ENCODE peak calls at places on chromosomes 3 and 15, in five cellular contexts. E is fibroblast of the aortic adventitia, S is AG04449, P is heart right ventricle, L is right atrium auricular region. H is an unnamed sample.

GRCh38 chr3:71726106-71726505 is 904 bp upstream of the EIF4E3 start:
- DNase-seq in E (no peak), S (no peak), P (no peak), L (no peak), H (no peak)

GRCh38 chr3:195597848-195598247 is 14.1 kb upstream of the APOD start:
- DNase-seq in E (peak), S (no peak), P (peak), L (no peak), H (no peak)

GRCh38 chr15:41914406-41914805 is 20.6 kb upstream of the SPTBN5 start:
- DNase-seq in E (no peak), S (no peak), P (peak), L (no peak), H (no peak)

GRCh38 chr3:125440559-125440955 is 65.4 kb upstream of the ZNF148 start:
- DNase-seq in E (no peak), S (no peak), P (no peak), L (no peak), H (no peak)

GRCh38 chr15:68387288-68388143 is 44.4 kb downstream of the ITGA11 start:
- DNase-seq in E (no peak), S (no peak), P (peak), L (peak), H (no peak)

GRCh38 chr3:9563851-9564250 is 10.2 kb upstream of the LHFPL4 start:
- DNase-seq in E (no peak), S (no peak), P (no peak), L (no peak), H (no peak)

GRCh38 chr15:79378394-79379158 is 53.6 kb upstream of the MINAR1 start:
- DNase-seq in E (no peak), S (no peak), P (no peak), L (no peak), H (no peak)

GRCh38 chr3:23183731-23184130 is 19.4 kb upstream of the UBE2E2 start:
- DNase-seq in E (peak), S (peak), P (peak), L (no peak), H (peak)

GRCh38 chr15:88490036-88490435 is 22.5 kb downstream of the MRPS11 start:
- DNase-seq in E (no peak), S (no peak), P (no peak), L (no peak), H (no peak)

GRCh38 chr3:15042936-15043335 is 22.2 kb downstream of the MRPS25 start:
- DNase-seq in E (peak), S (no peak), P (no peak), L (no peak), H (no peak)

GRCh38 chr15:52649686-52650085 is 29.5 kb downstream of the ATOSA start:
- DNase-seq in E (peak), S (no peak), P (no peak), L (no peak), H (no peak)

GRCh38 chr15:67808821-67809220 is 16.5 kb upstream of the SKOR1 start:
- DNase-seq in E (no peak), S (no peak), P (no peak), L (no peak), H (no peak)

GRCh38 chr3:194137314-194138097 is 1.6 kb downstream of the HES1 start:
- DNase-seq in E (no peak), S (no peak), P (peak), L (peak), H (peak)

GRCh38 chr3:8837172-8837571 is 67.8 kb upstream of the OXTR start:
- DNase-seq in E (peak), S (no peak), P (no peak), L (no peak), H (no peak)

GRCh38 chr3:55485208-55485791 is 1.8 kb downstream of the WNT5A start:
- DNase-seq in E (peak), S (no peak), P (peak), L (peak), H (peak)

GRCh38 chr15:60972866-60973265 is 256.2 kb downstream of the RORA start:
- DNase-seq in E (peak), S (peak), P (no peak), L (no peak), H (no peak)

GRCh38 chr15:55564347-55565145 is 23.6 kb downstream of the PYGO1 start:
- DNase-seq in E (no peak), S (no peak), P (no peak), L (no peak), H (no peak)
- TF ChIP-seq CTCF in E (peak), S (no peak), P (no peak), L (no peak), H (no peak)

DNA sequence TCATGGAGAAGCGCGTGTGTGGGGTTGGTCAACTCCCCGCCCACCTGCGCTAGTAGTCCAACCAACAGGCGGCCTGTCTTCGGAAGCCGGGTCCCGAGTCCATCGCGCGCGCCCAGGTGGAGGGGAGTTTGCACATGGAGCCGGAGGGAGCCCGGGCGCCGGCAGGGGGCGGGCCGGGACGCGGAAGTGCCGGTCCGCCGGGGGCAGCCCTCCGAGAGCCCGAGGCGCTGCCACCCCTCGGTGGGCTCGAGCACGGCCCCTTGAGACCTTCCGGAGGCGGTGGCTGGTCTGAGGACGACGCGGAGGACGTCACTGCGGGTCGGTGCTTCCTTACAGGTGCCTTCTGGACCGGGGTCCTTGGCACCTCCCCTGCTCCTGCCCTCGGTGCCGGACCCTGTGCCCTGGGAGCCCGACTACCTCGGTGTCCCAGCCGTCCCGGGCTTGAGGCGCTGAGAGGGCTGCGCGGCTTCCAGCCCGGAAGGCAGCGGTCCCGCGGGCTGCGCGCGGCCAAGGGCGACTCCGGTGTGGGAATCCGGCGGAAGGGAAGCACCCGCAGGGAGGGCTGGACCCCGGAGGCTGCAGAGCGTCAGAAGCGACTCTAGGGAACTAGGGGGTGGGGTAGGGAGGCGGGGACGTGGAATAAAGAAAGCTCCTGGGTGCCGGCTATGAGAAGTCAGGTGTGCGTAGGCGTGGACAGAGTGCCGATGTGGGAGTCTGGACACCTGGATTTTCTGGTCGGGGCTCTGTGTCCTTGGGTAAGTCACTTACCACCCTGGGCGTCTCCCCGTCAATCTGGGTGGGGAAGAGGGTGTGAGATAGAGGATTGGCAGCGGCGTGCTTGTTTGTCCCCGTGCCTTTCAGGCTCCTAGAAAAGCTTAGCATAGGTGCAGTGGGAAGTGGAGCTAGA is 212.3 kb downstream of the FGF12 start:
- DNase-seq in E (no peak), S (no peak), P (peak), L (no peak), H (peak)
- TF ChIP-seq CTCF in E (no peak), S (no peak), P (peak), L (no peak), H (peak)

GRCh38 chr3:158916111-158916510 is 114.3 kb downstream of the MFSD1 start:
- DNase-seq in E (no peak), S (no peak), P (no peak), L (no peak), H (no peak)

GRCh38 chr3:158918451-158918850 is 116.6 kb downstream of the MFSD1 start:
- DNase-seq in E (no peak), S (no peak), P (no peak), L (no peak), H (no peak)

GRCh38 chr3:158912621-158913020 is 110.8 kb downstream of the MFSD1 start:
- DNase-seq in E (no peak), S (no peak), P (no peak), L (no peak), H (no peak)

GRCh38 chr3:158920375-158920774 is 118.5 kb downstream of the MFSD1 start:
- DNase-seq in E (no peak), S (no peak), P (no peak), L (no peak), H (no peak)

DNA sequence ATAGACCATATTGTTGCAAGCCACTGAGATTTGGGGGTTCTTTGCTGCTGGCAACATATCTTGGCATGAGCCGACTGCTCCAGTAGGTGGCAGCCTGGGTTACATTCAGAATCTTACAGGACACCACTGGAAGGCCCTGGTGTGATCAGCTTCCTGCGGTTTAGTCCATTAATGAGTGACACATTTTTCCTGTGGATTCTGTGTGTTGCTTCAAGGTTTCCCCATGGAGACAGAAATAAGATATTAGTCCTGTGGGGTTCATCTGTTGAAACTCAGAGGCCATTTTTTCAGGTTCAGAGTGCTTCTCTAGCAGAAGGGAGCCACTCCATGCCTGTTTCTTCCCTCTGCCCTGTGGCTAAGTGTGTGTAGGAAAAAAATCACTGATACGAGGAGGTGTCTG is 116.2 kb downstream of the MFSD1 start:
- DNase-seq in E (peak), S (peak), P (peak), L (no peak), H (peak)
- TF ChIP-seq CTCF in E (peak), S (peak), P (peak), L (no peak), H (peak)

DNA sequence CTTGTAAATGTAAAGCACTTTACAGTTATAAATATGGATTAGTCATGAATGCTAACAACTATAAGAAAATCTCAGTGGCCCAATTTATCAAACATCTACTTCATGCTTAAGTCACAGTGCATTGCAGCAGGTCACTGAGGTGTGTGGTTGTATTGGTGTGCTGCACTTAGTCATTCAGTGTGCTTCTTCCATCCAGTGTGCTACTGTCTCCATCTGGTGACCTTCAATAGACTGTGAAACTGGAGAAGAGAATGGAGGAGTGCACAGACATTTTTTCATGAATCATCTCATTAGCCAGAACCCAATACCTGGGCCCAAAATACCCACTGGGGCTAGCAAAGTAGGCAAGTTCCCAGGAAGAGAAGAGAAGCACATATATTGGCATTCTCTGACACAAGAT is 199.6 kb downstream of the SHOX2 start:
- DNase-seq in E (peak), S (no peak), P (no peak), L (no peak), H (no peak)
- TF ChIP-seq CTCF in E (peak), S (peak), P (no peak), L (no peak), H (no peak)

DNA sequence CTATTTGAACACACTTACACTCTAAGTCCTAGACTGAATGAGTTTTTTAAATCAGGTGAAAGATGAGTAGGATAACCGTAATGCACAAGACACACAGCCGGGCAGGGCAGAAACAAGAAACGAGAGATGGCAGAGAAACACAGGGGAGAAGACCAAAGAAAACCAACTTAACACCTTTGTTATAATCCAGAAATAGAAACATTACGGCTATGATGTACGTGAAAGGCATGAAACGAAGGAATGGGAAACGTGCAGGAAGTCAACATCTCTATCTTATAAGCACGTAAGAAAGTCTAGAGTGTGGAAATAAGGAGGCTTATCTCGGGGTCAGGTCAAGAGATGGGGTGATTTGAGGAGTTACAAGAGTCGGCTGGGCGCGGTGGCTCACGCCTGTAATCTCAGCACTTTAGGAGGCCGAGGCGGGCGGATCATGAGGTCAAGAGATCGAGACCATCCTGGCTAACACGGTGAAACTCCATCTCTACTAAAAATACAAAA is 1.9 kb upstream of the TNFSF10 start:
- DNase-seq in E (no peak), S (no peak), P (no peak), L (no peak), H (no peak)
- TF ChIP-seq CTCF in E (no peak), S (no peak), P (no peak), L (no peak), H (no peak)

H was measured in endothelial cell.